ENCODE peak calls at places on chromosome 11, in five cellular contexts. One of them, this sample, is unnamed.

GRCh38 chr11:31926816-31927528 is 115.8 kb upstream of the PAX6 start:
- DNase-seq in body of pancreas: no peak
- DNase-seq in pancreas: no peak
- DNase-seq in PC-3: no peak
- DNase-seq in uterus: no peak
- DNase-seq in this sample: no peak

GRCh38 chr11:129853508-129854228 is 38.0 kb downstream of the TMEM45B start:
- DNase-seq in body of pancreas: peak; percentile 85
- DNase-seq in pancreas: peak; percentile 81
- DNase-seq in PC-3: peak; percentile 99
- DNase-seq in uterus: no peak
- DNase-seq in this sample: peak; percentile 54

GRCh38 chr11:98104249-98104648 is 916.5 kb upstream of the CNTN5 start:
- DNase-seq in body of pancreas: no peak
- DNase-seq in pancreas: no peak
- DNase-seq in PC-3: no peak
- DNase-seq in uterus: no peak
- DNase-seq in this sample: no peak

GRCh38 chr11:129980086-129980485 is 22.5 kb downstream of the PRDM10 start:
- DNase-seq in body of pancreas: no peak
- DNase-seq in pancreas: no peak
- DNase-seq in PC-3: no peak
- DNase-seq in uterus: no peak
- DNase-seq in this sample: no peak

GRCh38 chr11:15930442-15931025 is 425.8 kb downstream of the SOX6 start:
- DNase-seq in body of pancreas: no peak
- DNase-seq in pancreas: no peak
- DNase-seq in PC-3: no peak
- DNase-seq in uterus: no peak
- DNase-seq in this sample: no peak

GRCh38 chr11:26599421-26599820 is 27.4 kb upstream of the MUC15 start:
- DNase-seq in body of pancreas: no peak
- DNase-seq in pancreas: no peak
- DNase-seq in PC-3: no peak
- DNase-seq in uterus: no peak
- DNase-seq in this sample: peak; percentile 49

GRCh38 chr11:24239016-24239720 is 257.7 kb upstream of the LUZP2 start:
- DNase-seq in body of pancreas: no peak
- DNase-seq in pancreas: no peak
- DNase-seq in PC-3: peak; percentile 4
- DNase-seq in uterus: no peak
- DNase-seq in this sample: peak; percentile 5

GRCh38 chr11:117868815-117869642 is 7.4 kb downstream of the FXYD6 start:
- DNase-seq in body of pancreas: no peak
- DNase-seq in pancreas: no peak
- DNase-seq in PC-3: no peak
- DNase-seq in uterus: no peak
- DNase-seq in this sample: no peak

GRCh38 chr11:110131386-110132123 is 38.4 kb downstream of the ZC3H12C start:
- DNase-seq in body of pancreas: no peak
- DNase-seq in pancreas: no peak
- DNase-seq in PC-3: no peak
- DNase-seq in uterus: no peak
- DNase-seq in this sample: no peak

GRCh38 chr11:20164152-20164551 is 3.9 kb upstream of the DBX1 start:
- DNase-seq in body of pancreas: no peak
- DNase-seq in pancreas: no peak
- DNase-seq in PC-3: no peak
- DNase-seq in uterus: no peak
- DNase-seq in this sample: no peak

GRCh38 chr11:12088047-12088481 is 22.3 kb upstream of the MICAL2 start:
- DNase-seq in body of pancreas: peak; percentile 36
- DNase-seq in pancreas: no peak
- DNase-seq in PC-3: peak; percentile 60
- DNase-seq in uterus: no peak
- DNase-seq in this sample: peak; percentile 73

GRCh38 chr11:79440451-79441158 is at the start of gene TENM4:
- DNase-seq in body of pancreas: peak; percentile 50
- DNase-seq in pancreas: peak; percentile 69
- DNase-seq in PC-3: peak; percentile 16
- DNase-seq in uterus: peak; percentile 72
- DNase-seq in this sample: peak; percentile 87

GRCh38 chr11:71446942-71447688 is 1.1 kb downstream of the DHCR7 start:
- DNase-seq in body of pancreas: no peak
- DNase-seq in pancreas: peak; percentile 53
- DNase-seq in PC-3: peak; percentile 82
- DNase-seq in uterus: no peak
- DNase-seq in this sample: peak; percentile 66

GRCh38 chr11:67646535-67647336 is 3.8 kb downstream of the ACY3 start:
- DNase-seq in body of pancreas: peak; percentile 77
- DNase-seq in pancreas: peak; percentile 66
- DNase-seq in PC-3: no peak
- DNase-seq in uterus: no peak
- DNase-seq in this sample: no peak

GRCh38 chr11:17077240-17077519 is 287 bp downstream of the RPS13 start:
- DNase-seq in body of pancreas: no peak
- DNase-seq in pancreas: no peak
- DNase-seq in PC-3: no peak
- DNase-seq in uterus: no peak
- DNase-seq in this sample: no peak

GRCh38 chr11:113991170-113991569 is 16.3 kb downstream of the HTR3A start:
- DNase-seq in body of pancreas: peak; percentile 34
- DNase-seq in pancreas: no peak
- DNase-seq in PC-3: peak; percentile 46
- DNase-seq in uterus: no peak
- DNase-seq in this sample: peak; percentile 21

GRCh38 chr11:77101043-77101537 is 1.6 kb upstream of the OMP start:
- DNase-seq in body of pancreas: no peak
- DNase-seq in pancreas: no peak
- DNase-seq in PC-3: peak; percentile 68
- DNase-seq in uterus: no peak
- DNase-seq in this sample: no peak

GRCh38 chr11:61961570-61962212 is 5.7 kb downstream of the FTH1 start:
- DNase-seq in body of pancreas: peak; percentile 70
- DNase-seq in pancreas: no peak
- DNase-seq in PC-3: peak; percentile 35
- DNase-seq in uterus: peak; percentile 63
- DNase-seq in this sample: peak; percentile 67

GRCh38 chr11:69657456-69657910 is 16.5 kb downstream of the CCND1 start:
- DNase-seq in body of pancreas: no peak
- DNase-seq in pancreas: peak; percentile 31
- DNase-seq in PC-3: no peak
- DNase-seq in uterus: no peak
- DNase-seq in this sample: no peak

GRCh38 chr11:13140873-13141655 is 131.9 kb downstream of the RASSF10 start:
- DNase-seq in body of pancreas: peak; percentile 28
- DNase-seq in pancreas: no peak
- DNase-seq in PC-3: peak; percentile 69
- DNase-seq in uterus: no peak
- DNase-seq in this sample: no peak

GRCh38 chr11:124832571-124832970 is 32.4 kb upstream of the MSANTD2 start:
- DNase-seq in body of pancreas: no peak
- DNase-seq in pancreas: no peak
- DNase-seq in PC-3: peak; percentile 89
- DNase-seq in uterus: no peak
- DNase-seq in this sample: no peak

GRCh38 chr11:130457909-130458729 is 9.7 kb downstream of the ADAMTS15 start:
- DNase-seq in body of pancreas: no peak
- DNase-seq in pancreas: no peak
- DNase-seq in PC-3: no peak
- DNase-seq in uterus: no peak
- DNase-seq in this sample: peak; percentile 74

GRCh38 chr11:70092959-70093358 is 14.8 kb downstream of the ANO1 start:
- DNase-seq in body of pancreas: no peak
- DNase-seq in pancreas: no peak
- DNase-seq in PC-3: no peak
- DNase-seq in uterus: no peak
- DNase-seq in this sample: no peak

GRCh38 chr11:43130616-43131015 is 181.2 kb upstream of the API5 start:
- DNase-seq in body of pancreas: no peak
- DNase-seq in pancreas: no peak
- DNase-seq in PC-3: no peak
- DNase-seq in uterus: no peak
- DNase-seq in this sample: no peak

GRCh38 chr11:19025799-19026406 is 34.6 kb downstream of the MRGPRX2 start:
- DNase-seq in body of pancreas: no peak
- DNase-seq in pancreas: no peak
- DNase-seq in PC-3: peak; percentile 9
- DNase-seq in uterus: peak; percentile 23
- DNase-seq in this sample: peak; percentile 39

GRCh38 chr11:66915046-66915832 is 42.9 kb downstream of the PC start:
- DNase-seq in body of pancreas: no peak
- DNase-seq in pancreas: no peak
- DNase-seq in PC-3: no peak
- DNase-seq in uterus: no peak
- DNase-seq in this sample: no peak

GRCh38 chr11:116723511-116723910 is 49.3 kb downstream of the BUD13 start:
- DNase-seq in body of pancreas: no peak
- DNase-seq in pancreas: no peak
- DNase-seq in PC-3: no peak
- DNase-seq in uterus: no peak
- DNase-seq in this sample: no peak

GRCh38 chr11:116727990-116728389 is 44.8 kb downstream of the BUD13 start:
- DNase-seq in body of pancreas: no peak
- DNase-seq in pancreas: no peak
- DNase-seq in PC-3: peak; percentile 33
- DNase-seq in uterus: no peak
- DNase-seq in this sample: no peak

GRCh38 chr11:116725434-116726221 is 47.2 kb downstream of the BUD13 start:
- DNase-seq in body of pancreas: peak; percentile 19
- DNase-seq in pancreas: no peak
- DNase-seq in PC-3: no peak
- DNase-seq in uterus: no peak
- DNase-seq in this sample: peak; percentile 68

GRCh38 chr11:116721983-116722382 is 50.8 kb downstream of the BUD13 start:
- DNase-seq in body of pancreas: no peak
- DNase-seq in pancreas: no peak
- DNase-seq in PC-3: no peak
- DNase-seq in uterus: no peak
- DNase-seq in this sample: no peak

DNA sequence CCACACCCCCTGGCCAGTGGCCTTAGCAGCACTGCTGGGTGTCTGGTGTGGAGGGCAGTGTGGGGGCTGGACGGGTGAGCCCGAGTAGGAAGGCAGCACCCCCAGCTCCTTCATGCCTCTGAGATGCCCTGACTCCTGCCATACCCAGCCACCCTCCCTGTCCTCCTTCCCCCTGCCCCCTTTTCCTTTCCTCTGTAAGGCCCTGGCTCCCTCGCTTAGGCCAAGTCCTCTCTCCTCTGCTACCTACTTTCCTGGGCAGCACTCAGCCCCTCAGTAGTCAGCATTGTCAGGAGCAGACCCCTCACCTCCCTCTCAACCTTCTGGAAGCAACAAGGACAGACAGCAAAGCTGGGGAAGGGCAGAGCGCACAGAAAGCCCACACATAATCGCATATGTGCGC is 48.0 kb downstream of the BUD13 start:
- DNase-seq in body of pancreas: no peak
- DNase-seq in pancreas: no peak
- DNase-seq in PC-3: no peak
- DNase-seq in uterus: no peak
- DNase-seq in this sample: no peak
- TF ChIP-seq CTCF in body of pancreas: no peak
- TF ChIP-seq CTCF in pancreas: no peak
- TF ChIP-seq CTCF in PC-3: no peak
- TF ChIP-seq CTCF in uterus: no peak
- TF ChIP-seq CTCF in this sample: no peak

GRCh38 chr11:28535677-28536076 is 427.5 kb downstream of the METTL15 start:
- DNase-seq in body of pancreas: no peak
- DNase-seq in pancreas: no peak
- DNase-seq in PC-3: peak; percentile 52
- DNase-seq in uterus: no peak
- DNase-seq in this sample: no peak
- H3K4me3 ChIP-seq in body of pancreas: no peak overlapping the region
- H3K4me3 ChIP-seq in pancreas: no peak overlapping the region
- H3K4me3 ChIP-seq in PC-3: no peak overlapping the region
- H3K4me3 ChIP-seq in uterus: no peak overlapping the region
- H3K4me3 ChIP-seq in this sample: no peak overlapping the region

GRCh38 chr11:83021780-83022125 is 49.9 kb downstream of the RAB30 start:
- DNase-seq in body of pancreas: no peak
- DNase-seq in pancreas: no peak
- DNase-seq in PC-3: no peak
- DNase-seq in uterus: no peak
- DNase-seq in this sample: no peak

GRCh38 chr11:83019888-83020579 is 51.7 kb downstream of the RAB30 start:
- DNase-seq in body of pancreas: no peak
- DNase-seq in pancreas: no peak
- DNase-seq in PC-3: no peak
- DNase-seq in uterus: no peak
- DNase-seq in this sample: no peak

GRCh38 chr11:83024270-83024854 is 47.3 kb downstream of the RAB30 start:
- DNase-seq in body of pancreas: no peak
- DNase-seq in pancreas: no peak
- DNase-seq in PC-3: no peak
- DNase-seq in uterus: no peak
- DNase-seq in this sample: no peak

GRCh38 chr11:83023410-83023809 is 48.3 kb downstream of the RAB30 start:
- DNase-seq in body of pancreas: no peak
- DNase-seq in pancreas: no peak
- DNase-seq in PC-3: no peak
- DNase-seq in uterus: no peak
- DNase-seq in this sample: no peak

DNA sequence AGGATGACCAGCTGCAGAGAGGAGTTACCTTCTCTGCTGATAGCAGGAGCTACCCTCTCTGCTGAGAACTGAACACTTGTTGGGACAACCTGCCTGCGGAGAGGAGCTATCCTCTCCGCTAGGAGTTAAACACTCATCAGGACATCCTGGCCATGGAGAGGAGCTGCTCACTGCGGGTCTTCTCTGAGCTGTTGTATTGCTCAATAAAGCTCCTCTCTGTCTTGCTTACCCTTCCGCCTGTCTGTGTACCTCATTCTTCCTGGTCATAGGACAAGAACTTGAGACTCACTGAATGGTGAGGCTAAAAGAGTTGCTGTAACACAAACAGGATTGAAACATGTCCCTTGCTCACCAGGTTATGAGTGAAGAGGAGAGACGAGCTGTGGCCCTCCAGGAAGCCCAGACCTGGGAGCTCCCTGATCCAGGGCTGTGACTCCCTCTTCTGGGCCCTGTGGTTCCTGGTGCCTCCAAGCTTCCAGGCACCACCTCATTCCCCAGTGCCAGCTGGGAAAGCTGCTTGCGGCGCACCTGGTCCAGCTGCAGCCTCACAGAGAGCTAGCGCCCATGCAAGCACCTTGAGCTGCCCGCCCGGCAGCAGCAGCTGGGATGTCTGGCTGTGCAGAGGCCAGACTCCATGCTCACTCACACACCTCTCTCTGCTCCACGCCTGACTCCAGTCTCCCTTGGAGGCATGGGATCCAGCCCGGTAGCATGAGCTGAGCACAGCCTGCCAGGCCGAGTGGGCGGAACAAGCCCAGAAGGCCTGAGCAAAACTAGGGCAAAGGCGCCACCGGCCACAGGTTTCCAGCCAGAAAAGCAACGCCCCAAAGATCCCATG is 50.5 kb downstream of the RAB30 start:
- DNase-seq in body of pancreas: no peak
- DNase-seq in pancreas: no peak
- DNase-seq in PC-3: no peak
- DNase-seq in uterus: no peak
- DNase-seq in this sample: no peak
- TF ChIP-seq CTCF in body of pancreas: no peak
- TF ChIP-seq CTCF in pancreas: no peak
- TF ChIP-seq CTCF in PC-3: no peak
- TF ChIP-seq CTCF in uterus: no peak
- TF ChIP-seq CTCF in this sample: no peak

GRCh38 chr11:94794287-94795168 is 26.4 kb downstream of the AMOTL1 start:
- DNase-seq in body of pancreas: peak; percentile 87
- DNase-seq in pancreas: no peak
- DNase-seq in PC-3: peak; percentile 94
- DNase-seq in uterus: peak; percentile 47
- DNase-seq in this sample: peak; percentile 96
- H3K4me3 ChIP-seq in body of pancreas: no peak overlapping the region
- H3K4me3 ChIP-seq in pancreas: no peak overlapping the region
- H3K4me3 ChIP-seq in PC-3: peak overlapping the region; percentile 37
- H3K4me3 ChIP-seq in uterus: no peak overlapping the region
- H3K4me3 ChIP-seq in this sample: peak overlapping the region; percentile 32

This sample was measured in fibroblast of the aortic adventitia.